ENCODE peak calls at places on chromosomes 5 and 9, in seven cellular contexts. K, U, L, B, J, G and A are unnamed samples.

GRCh38 chr9:123089040-123089439 is 55.6 kb downstream of the GPR21 start:
- DNase-seq in K (no peak), L (no peak), U (no peak), J (no peak), G (no peak), B (no peak), A (no peak)

GRCh38 chr9:110135858-110136257 is 72.1 kb downstream of the C9orf152 start:
- DNase-seq in U (no peak), K (no peak), L (no peak), J (no peak), B (no peak), G (no peak), A (no peak)

GRCh38 chr9:35179347-35180271 is 17.8 kb downstream of the UNC13B start:
- DNase-seq in G (no peak), B (no peak), L (no peak), J (no peak), U (no peak), K (no peak), A (peak)

GRCh38 chr9:129954868-129955550 is 88.0 kb downstream of the FNBP1 start:
- DNase-seq in L (no peak), J (peak), B (no peak), K (no peak), U (no peak), G (no peak), A (no peak)

GRCh38 chr9:120892748-120893584 is 16.0 kb upstream of the PHF19 start:
- DNase-seq in B (no peak), L (no peak), J (no peak), K (peak), G (no peak), U (no peak), A (peak)

GRCh38 chr5:157253547-157253946 is 12.4 kb upstream of the CYFIP2 start:
- DNase-seq in K (no peak), L (no peak), J (peak), B (no peak), G (peak), U (no peak), A (peak)

GRCh38 chr9:131609116-131609830 is 64.0 kb downstream of the PRRT1B start:
- DNase-seq in B (peak), L (no peak), J (peak), K (no peak), U (no peak), G (no peak), A (no peak)

GRCh38 chr5:124583469-124584350 is 162.7 kb downstream of the ZNF608 start:
- DNase-seq in G (no peak), J (no peak), L (no peak), B (no peak), U (no peak), K (no peak), A (peak)

GRCh38 chr5:108379722-108380530 is 2.0 kb downstream of the FBXL17 start:
- DNase-seq in G (no peak), K (no peak), J (peak), B (no peak), L (no peak), U (no peak), A (no peak)

GRCh38 chr9:136316896-136317676 is 10.3 kb upstream of the GPSM1 start:
- DNase-seq in K (no peak), G (no peak), L (no peak), J (no peak), U (no peak), B (no peak), A (no peak)

GRCh38 chr5:156396063-156396829 is 69.3 kb downstream of the SGCD start:
- DNase-seq in K (no peak), J (peak), G (no peak), U (no peak), L (no peak), B (no peak), A (no peak)

GRCh38 chr9:14323083-14323968 is 9.4 kb upstream of the NFIB start:
- DNase-seq in L (no peak), K (no peak), B (no peak), J (no peak), U (no peak), G (no peak), A (peak)